ENCODE peak calls at places on chromosome 11, in four cellular contexts. One of them, this sample, is unnamed.
A peak's percentile ranks its signal among the peaks of the same experiment; 100 is the strongest.

GRCh38 chr11:10858505-10859360 is 880 bp upstream of the ZBED5 start:
- DNase-seq in H1: peak; percentile 76
- DNase-seq in transverse colon: peak; percentile 70
- DNase-seq in A549: no peak
- DNase-seq in this sample: peak; percentile 65

GRCh38 chr11:37511425-37511933 is 913.4 kb upstream of the RAG2 start:
- DNase-seq in H1: no peak
- DNase-seq in transverse colon: no peak
- DNase-seq in A549: no peak
- DNase-seq in this sample: no peak

GRCh38 chr11:72116019-72116755 is 3.7 kb upstream of the ANAPC15 start:
- DNase-seq in H1: no peak
- DNase-seq in transverse colon: no peak
- DNase-seq in A549: no peak
- DNase-seq in this sample: no peak

GRCh38 chr11:106208795-106209194 is 131.3 kb downstream of the AASDHPPT start:
- DNase-seq in H1: no peak
- DNase-seq in transverse colon: no peak
- DNase-seq in A549: no peak
- DNase-seq in this sample: peak; percentile 33

GRCh38 chr11:34068098-34068497 is 16.6 kb downstream of the CAPRIN1 start:
- DNase-seq in H1: no peak
- DNase-seq in transverse colon: no peak
- DNase-seq in A549: no peak
- DNase-seq in this sample: no peak

GRCh38 chr11:64597671-64598101 is 6.7 kb downstream of the SLC22A12 start:
- DNase-seq in H1: no peak
- DNase-seq in transverse colon: no peak
- DNase-seq in A549: no peak
- DNase-seq in this sample: no peak

GRCh38 chr11:73323464-73323863 is 15.4 kb downstream of the ARHGEF17 start:
- DNase-seq in H1: peak; percentile 80
- DNase-seq in transverse colon: peak; percentile 64
- DNase-seq in A549: no peak
- DNase-seq in this sample: peak; percentile 47

GRCh38 chr11:21115999-21116398 is 446.6 kb downstream of the NELL1 start:
- DNase-seq in H1: no peak
- DNase-seq in transverse colon: no peak
- DNase-seq in A549: no peak
- DNase-seq in this sample: no peak

GRCh38 chr11:3021125-3021524 is 29.0 kb upstream of the NAP1L4 start:
- DNase-seq in H1: no peak
- DNase-seq in transverse colon: peak; percentile 61
- DNase-seq in A549: peak; percentile 60
- DNase-seq in this sample: peak; percentile 72

GRCh38 chr11:78763664-78764063 is 189.0 kb upstream of the NARS2 start:
- DNase-seq in H1: no peak
- DNase-seq in transverse colon: no peak
- DNase-seq in A549: no peak
- DNase-seq in this sample: no peak

GRCh38 chr11:110989734-110990133 is 255.8 kb upstream of the POU2AF2 start:
- DNase-seq in H1: no peak
- DNase-seq in transverse colon: peak; percentile 9
- DNase-seq in A549: no peak
- DNase-seq in this sample: no peak

GRCh38 chr11:61392991-61393595 is 706 bp downstream of the TMEM216 start:
- DNase-seq in H1: no peak
- DNase-seq in transverse colon: no peak
- DNase-seq in A549: peak; percentile 35
- DNase-seq in this sample: no peak

GRCh38 chr11:23540101-23540561 is 679.9 kb upstream of the CCDC179 start:
- DNase-seq in H1: peak; percentile 50
- DNase-seq in transverse colon: no peak
- DNase-seq in A549: peak; percentile 18
- DNase-seq in this sample: no peak

GRCh38 chr11:81869337-81870065 is 864.2 kb downstream of the FAM181B start:
- DNase-seq in H1: no peak
- DNase-seq in transverse colon: peak; percentile 59
- DNase-seq in A549: no peak
- DNase-seq in this sample: peak; percentile 44

GRCh38 chr11:60914620-60915249 is 777 bp downstream of the TMEM109 start:
- DNase-seq in H1: peak; percentile 65
- DNase-seq in transverse colon: peak; percentile 38
- DNase-seq in A549: peak; percentile 48
- DNase-seq in this sample: no peak

GRCh38 chr11:65718964-65719492 is 1.6 kb downstream of the RNASEH2C start:
- DNase-seq in H1: no peak
- DNase-seq in transverse colon: no peak
- DNase-seq in A549: no peak
- DNase-seq in this sample: peak; percentile 43

GRCh38 chr11:107769189-107769588 is 57.3 kb upstream of the SLN start:
- DNase-seq in H1: no peak
- DNase-seq in transverse colon: no peak
- DNase-seq in A549: no peak
- DNase-seq in this sample: no peak

GRCh38 chr11:91981995-91982394 is 242.6 kb upstream of the FAT3 start:
- DNase-seq in H1: no peak
- DNase-seq in transverse colon: peak; percentile 36
- DNase-seq in A549: peak; percentile 4
- DNase-seq in this sample: no peak

GRCh38 chr11:123517559-123518364 is 87.7 kb downstream of the GRAMD1B start:
- DNase-seq in H1: no peak
- DNase-seq in transverse colon: no peak
- DNase-seq in A549: no peak
- DNase-seq in this sample: no peak

GRCh38 chr11:123255909-123256308 is 60.9 kb upstream of the CLMP start:
- DNase-seq in H1: peak; percentile 56
- DNase-seq in transverse colon: no peak
- DNase-seq in A549: no peak
- DNase-seq in this sample: no peak

DNA sequence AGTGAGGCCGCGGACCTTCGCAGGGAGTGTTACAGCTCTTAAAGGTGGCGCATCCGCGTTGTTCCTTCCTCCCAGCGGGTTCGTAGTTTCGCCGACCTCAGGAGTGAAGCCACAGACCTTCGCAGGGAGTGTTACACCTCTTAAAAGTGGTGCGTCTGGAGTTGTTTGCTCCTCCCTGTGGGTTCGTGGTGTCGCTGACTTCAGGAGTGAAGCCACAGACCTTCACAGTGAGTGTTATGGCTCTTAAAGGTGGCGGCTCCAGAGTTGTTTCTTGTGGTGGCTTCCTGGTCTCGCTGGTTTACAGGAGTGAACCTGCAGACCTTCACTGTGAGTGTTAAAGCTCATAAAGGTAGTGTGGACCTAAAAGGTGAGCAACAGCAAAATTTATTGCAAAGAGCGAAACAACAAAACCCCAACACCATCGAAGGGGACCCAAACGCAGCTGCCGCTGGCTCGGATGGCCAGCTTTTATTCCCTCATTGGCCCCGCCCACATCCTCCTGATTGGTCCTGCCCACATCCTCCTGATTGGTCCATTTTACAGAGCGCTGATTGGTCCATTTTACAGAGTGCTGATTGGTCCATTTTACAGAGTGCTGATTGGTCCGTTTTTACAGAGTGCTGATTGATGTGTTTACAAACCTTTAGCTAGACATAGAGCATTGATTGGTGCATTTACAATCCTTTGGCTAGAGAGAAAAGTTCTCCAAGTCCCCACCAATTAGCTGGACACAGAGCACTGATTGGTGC is 1.2 kb upstream of the TMEM45B start:
- DNase-seq in H1: no peak
- DNase-seq in transverse colon: no peak
- DNase-seq in A549: no peak
- DNase-seq in this sample: no peak
- H3K4me3 ChIP-seq in H1: no peak overlapping the region
- H3K4me3 ChIP-seq in transverse colon: no peak overlapping the region
- H3K4me3 ChIP-seq in A549: no peak overlapping the region
- H3K4me3 ChIP-seq in this sample: no peak overlapping the region

DNA sequence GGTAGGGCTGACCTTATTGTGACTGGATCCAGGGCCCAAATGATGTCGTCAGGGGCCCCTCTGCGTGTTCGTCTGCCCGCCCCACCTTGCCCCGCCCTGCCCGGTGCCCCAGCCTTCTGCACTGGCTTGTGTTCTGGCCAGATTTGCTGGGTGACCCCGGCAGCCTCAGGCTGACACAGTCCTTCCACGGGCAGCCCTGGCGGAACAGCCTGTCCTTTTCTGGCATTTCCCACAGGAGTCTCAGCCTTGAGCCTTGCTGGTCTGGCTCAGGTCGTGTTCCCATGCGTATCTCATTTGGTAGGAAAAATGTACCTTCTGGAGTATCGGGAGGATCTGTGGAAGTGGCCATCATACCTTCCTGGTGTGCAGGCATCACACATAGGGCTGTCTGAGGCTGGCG is 31.0 kb downstream of the IGHMBP2 start:
- DNase-seq in H1: no peak
- DNase-seq in transverse colon: no peak
- DNase-seq in A549: no peak
- DNase-seq in this sample: no peak
- H3K4me1 ChIP-seq in H1: no peaks in the 10 kb centered on the region
- H3K4me1 ChIP-seq in transverse colon: no peaks in the 10 kb centered on the region
- H3K4me1 ChIP-seq in A549: no peaks in the 10 kb centered on the region
- H3K4me1 ChIP-seq in this sample: no peaks in the 10 kb centered on the region

DNA sequence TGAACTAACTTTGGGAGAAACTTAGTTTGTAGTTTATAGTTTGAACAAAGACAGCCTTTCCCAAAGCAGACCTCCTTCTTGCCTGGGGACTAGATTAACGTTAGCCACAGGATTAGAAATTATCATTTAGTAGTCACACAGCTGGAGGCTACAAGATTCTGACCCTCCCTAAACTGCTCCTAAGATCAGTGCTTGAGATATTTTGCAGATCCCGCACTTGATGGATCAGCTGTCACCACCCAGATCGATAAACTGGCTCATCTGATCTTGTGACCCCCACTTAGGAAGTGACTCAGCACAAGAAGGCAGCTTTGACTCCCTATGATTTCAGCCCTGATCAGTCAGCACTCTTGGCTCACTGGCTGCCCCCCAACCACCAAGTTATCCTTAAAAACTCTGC is 1.6 kb downstream of the SLC22A24 start:
- DNase-seq in H1: no peak
- DNase-seq in transverse colon: no peak
- DNase-seq in A549: no peak
- DNase-seq in this sample: no peak
- TF ChIP-seq EP300 in H1: no peak
- TF ChIP-seq EP300 in transverse colon: no peak
- TF ChIP-seq EP300 in A549: no peak
- TF ChIP-seq EP300 in this sample: no peak

GRCh38 chr11:69122337-69122641 is 33.4 kb upstream of the SMIM38 start:
- DNase-seq in H1: no peak
- DNase-seq in transverse colon: no peak
- DNase-seq in A549: peak; percentile 32
- DNase-seq in this sample: no peak

GRCh38 chr11:69121621-69122336 is 34.0 kb upstream of the SMIM38 start:
- DNase-seq in H1: no peak
- DNase-seq in transverse colon: no peak
- DNase-seq in A549: peak; percentile 36
- DNase-seq in this sample: no peak

GRCh38 chr11:69121021-69121420 is 34.7 kb upstream of the SMIM38 start:
- DNase-seq in H1: no peak
- DNase-seq in transverse colon: no peak
- DNase-seq in A549: no peak
- DNase-seq in this sample: no peak

GRCh38 chr11:69123593-69124545 is 31.9 kb upstream of the SMIM38 start:
- DNase-seq in H1: peak; percentile 63
- DNase-seq in transverse colon: no peak
- DNase-seq in A549: no peak
- DNase-seq in this sample: no peak

DNA sequence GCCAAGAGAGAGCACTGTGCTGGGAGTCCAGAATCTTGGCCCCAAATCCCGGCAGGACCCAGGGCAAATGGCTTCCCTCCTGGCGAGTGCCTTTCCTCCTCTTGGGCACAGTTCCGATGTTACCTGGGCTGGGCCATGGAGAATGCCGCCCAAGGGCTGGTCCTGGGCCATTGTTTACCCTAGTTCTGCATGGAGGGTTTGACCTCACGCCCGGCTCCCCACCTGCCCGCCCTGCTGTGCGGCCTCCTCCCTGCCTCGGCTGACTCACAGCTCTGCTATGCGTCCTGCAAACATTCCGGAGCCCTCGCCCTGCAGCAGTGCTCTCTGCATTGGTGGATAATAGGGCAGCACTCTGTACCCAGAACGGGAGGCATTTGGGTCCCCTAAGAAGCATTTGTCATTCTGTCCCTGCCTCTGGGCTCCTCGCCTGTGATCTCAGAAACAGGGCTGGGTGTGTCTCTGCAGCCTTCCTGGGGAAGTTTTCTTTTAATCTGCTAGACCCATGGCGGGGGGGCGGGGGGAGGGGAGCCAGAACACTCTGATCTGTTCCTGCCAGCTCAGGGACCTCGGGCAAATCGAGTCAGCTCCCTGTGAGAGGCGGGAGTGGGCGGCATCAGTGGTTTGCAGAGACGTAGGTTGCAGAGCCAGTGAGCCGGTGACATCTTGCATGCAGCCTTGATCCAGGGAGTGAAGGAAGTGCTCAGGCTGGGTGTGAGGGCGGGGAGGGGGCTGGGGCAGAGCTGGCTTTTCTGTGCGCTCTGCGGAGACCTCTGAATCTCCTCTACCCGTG is 32.9 kb upstream of the SMIM38 start:
- DNase-seq in H1: peak; percentile 83
- DNase-seq in transverse colon: peak; percentile 92
- DNase-seq in A549: peak; percentile 97
- DNase-seq in this sample: peak; percentile 96
- H3K4me3 ChIP-seq in H1: no peak overlapping the region
- H3K4me3 ChIP-seq in transverse colon: no peak overlapping the region
- H3K4me3 ChIP-seq in A549: peak overlapping the region; percentile 28
- H3K4me3 ChIP-seq in this sample: no peak overlapping the region